ENCODE peak calls at places on chromosomes 5 and 9, in six cellular contexts. One of them, this sample, is unnamed.

GRCh38 chr5:147413266-147413665 is 96.6 kb downstream of the DPYSL3 start:
- DNase-seq in posterior vena cava: no peak
- DNase-seq in cardiac fibroblast: no peak
- DNase-seq in BJ: no peak
- DNase-seq in A549: no peak
- DNase-seq in GDM1: no peak
- DNase-seq in this sample: no peak

GRCh38 chr5:131282235-131282634 is 18.4 kb downstream of the CDC42SE2 start:
- DNase-seq in cardiac fibroblast: no peak
- DNase-seq in posterior vena cava: no peak
- DNase-seq in A549: no peak
- DNase-seq in BJ: no peak
- DNase-seq in GDM1: no peak
- DNase-seq in this sample: no peak

GRCh38 chr5:33921005-33921404 is 15.2 kb upstream of the RXFP3 start:
- DNase-seq in GDM1: no peak
- DNase-seq in A549: no peak
- DNase-seq in posterior vena cava: no peak
- DNase-seq in BJ: no peak
- DNase-seq in cardiac fibroblast: no peak
- DNase-seq in this sample: no peak

GRCh38 chr9:136808075-136808780 is 480 bp downstream of the RABL6 start:
- DNase-seq in GDM1: no peak
- DNase-seq in BJ: no peak
- DNase-seq in cardiac fibroblast: no peak
- DNase-seq in posterior vena cava: no peak
- DNase-seq in A549: no peak
- DNase-seq in this sample: peak; percentile 66

GRCh38 chr9:131349881-131350563 is 43.9 kb upstream of the PRRC2B start:
- DNase-seq in BJ: no peak
- DNase-seq in posterior vena cava: peak; percentile 97
- DNase-seq in cardiac fibroblast: peak; percentile 89
- DNase-seq in A549: peak; percentile 85
- DNase-seq in GDM1: peak; percentile 58
- DNase-seq in this sample: peak; percentile 85

GRCh38 chr5:54311178-54311811 is 922 bp upstream of the ARL15 start:
- DNase-seq in posterior vena cava: no peak
- DNase-seq in BJ: no peak
- DNase-seq in GDM1: no peak
- DNase-seq in cardiac fibroblast: peak; percentile 28
- DNase-seq in A549: no peak
- DNase-seq in this sample: no peak

GRCh38 chr9:114786251-114786650 is 19.6 kb downstream of the TNFSF15 start:
- DNase-seq in A549: no peak
- DNase-seq in cardiac fibroblast: peak; percentile 62
- DNase-seq in GDM1: no peak
- DNase-seq in BJ: no peak
- DNase-seq in posterior vena cava: no peak
- DNase-seq in this sample: no peak

GRCh38 chr5:135046661-135047346 is 12.8 kb upstream of the PITX1 start:
- DNase-seq in GDM1: no peak
- DNase-seq in posterior vena cava: no peak
- DNase-seq in cardiac fibroblast: no peak
- DNase-seq in A549: no peak
- DNase-seq in BJ: no peak
- DNase-seq in this sample: no peak

GRCh38 chr9:137076636-137077009 is 694 bp upstream of the UAP1L1 start:
- DNase-seq in BJ: no peak
- DNase-seq in cardiac fibroblast: no peak
- DNase-seq in A549: no peak
- DNase-seq in GDM1: no peak
- DNase-seq in posterior vena cava: peak; percentile 82
- DNase-seq in this sample: no peak

GRCh38 chr5:63398346-63398745 is 563.9 kb downstream of the HTR1A start:
- DNase-seq in posterior vena cava: no peak
- DNase-seq in cardiac fibroblast: no peak
- DNase-seq in BJ: no peak
- DNase-seq in A549: no peak
- DNase-seq in GDM1: no peak
- DNase-seq in this sample: no peak